ENCODE peak calls at places on chromosome 15, in seven cellular contexts. R, I, N, G, E, P and S are unnamed samples.

GRCh38 chr15:26864664-26865191 is 2.1 kb upstream of the GABRA5 start:
- DNase-seq in R (no peak), I (peak), N (no peak), G (no peak), E (peak), P (no peak), S (no peak)

GRCh38 chr15:43799209-43799944 is 643 bp downstream of the SERINC4 start:
- DNase-seq in R (no peak), I (no peak), N (no peak), G (no peak), E (no peak), P (no peak), S (no peak)

GRCh38 chr15:78316211-78317077 is 17.0 kb upstream of the SKIC8 start:
- DNase-seq in R (no peak), I (no peak), N (no peak), G (no peak), E (no peak), P (no peak), S (no peak)

GRCh38 chr15:87144775-87145174 is 1065.1 kb downstream of the AGBL1 start:
- DNase-seq in R (no peak), I (peak), N (no peak), G (no peak), E (no peak), P (peak), S (no peak)

GRCh38 chr15:39828374-39828931 is 45.8 kb upstream of the FSIP1 start:
- DNase-seq in R (no peak), I (peak), N (no peak), G (no peak), E (no peak), P (no peak), S (no peak)

GRCh38 chr15:29656636-29657475 is 165.4 kb downstream of the TJP1 start:
- DNase-seq in R (peak), I (no peak), N (no peak), G (no peak), E (no peak), P (no peak), S (no peak)

GRCh38 chr15:25175033-25175788 is 220.4 kb downstream of the SNRPN start:
- DNase-seq in R (peak), I (no peak), N (no peak), G (no peak), E (no peak), P (no peak), S (peak)

GRCh38 chr15:93178371-93178770 is 89.4 kb upstream of the RGMA start:
- DNase-seq in R (no peak), I (no peak), N (no peak), G (no peak), E (no peak), P (no peak), S (no peak)

GRCh38 chr15:55255714-55256113 is 33.9 kb downstream of the RAB27A start:
- DNase-seq in R (no peak), I (no peak), N (no peak), G (no peak), E (no peak), P (no peak), S (no peak)

GRCh38 chr15:80591471-80591870 is 103.6 kb upstream of the ABHD17C start:
- DNase-seq in R (no peak), I (no peak), N (no peak), G (no peak), E (no peak), P (no peak), S (no peak)

GRCh38 chr15:63983071-63983711 is 63.1 kb downstream of the DAPK2 start:
- DNase-seq in R (no peak), I (no peak), N (no peak), G (no peak), E (no peak), P (no peak), S (no peak)

GRCh38 chr15:28075482-28076029 is 23.6 kb downstream of the OCA2 start:
- DNase-seq in R (no peak), I (no peak), N (no peak), G (no peak), E (no peak), P (no peak), S (no peak)

GRCh38 chr15:31343831-31344230 is 17.2 kb downstream of the KLF13 start:
- DNase-seq in R (no peak), I (no peak), N (no peak), G (no peak), E (no peak), P (no peak), S (no peak)

GRCh38 chr15:41288464-41288863 is 43.9 kb downstream of the OIP5 start:
- DNase-seq in R (no peak), I (no peak), N (no peak), G (no peak), E (no peak), P (no peak), S (no peak)

GRCh38 chr15:66094331-66094730 is 159.2 kb downstream of the MEGF11 start:
- DNase-seq in R (no peak), I (no peak), N (no peak), G (no peak), E (no peak), P (no peak), S (no peak)

GRCh38 chr15:82952156-82953081 is at the start of gene HOMER2:
- DNase-seq in R (peak), I (peak), N (no peak), G (no peak), E (no peak), P (no peak), S (no peak)

GRCh38 chr15:78479650-78480049 is 27.7 kb upstream of the HYKK start:
- DNase-seq in R (no peak), I (no peak), N (no peak), G (no peak), E (no peak), P (no peak), S (no peak)

GRCh38 chr15:51444112-51444511 is 102.7 kb downstream of the GLDN start:
- DNase-seq in R (no peak), I (no peak), N (no peak), G (no peak), E (no peak), P (no peak), S (no peak)

GRCh38 chr15:97168704-97169475 is 791.6 kb upstream of the ARRDC4 start:
- DNase-seq in R (no peak), I (no peak), N (no peak), G (no peak), E (no peak), P (no peak), S (no peak)

GRCh38 chr15:29323557-29323956 is 53.9 kb upstream of the NSMCE3 start:
- DNase-seq in R (no peak), I (no peak), N (no peak), G (no peak), E (no peak), P (no peak), S (no peak)

GRCh38 chr15:75031773-75032302 is 8.4 kb downstream of the PPCDC start:
- DNase-seq in R (no peak), I (no peak), N (no peak), G (no peak), E (no peak), P (no peak), S (no peak)

GRCh38 chr15:39789736-39790135 is 7.1 kb upstream of the FSIP1 start:
- DNase-seq in R (no peak), I (peak), N (no peak), G (no peak), E (no peak), P (no peak), S (no peak)

GRCh38 chr15:46137443-46137842 is 502.6 kb downstream of the SQOR start:
- DNase-seq in R (no peak), I (no peak), N (no peak), G (no peak), E (no peak), P (no peak), S (no peak)

GRCh38 chr15:23855260-23855659 is 168.2 kb upstream of the NDN start:
- DNase-seq in R (no peak), I (no peak), N (no peak), G (no peak), E (no peak), P (no peak), S (no peak)

GRCh38 chr15:74844319-74845207 is 1.6 kb upstream of the ULK3 start:
- DNase-seq in R (no peak), I (no peak), N (no peak), G (no peak), E (no peak), P (no peak), S (no peak)

GRCh38 chr15:52114656-52115055 is 2.1 kb upstream of the BCL2L10 start:
- DNase-seq in R (no peak), I (no peak), N (no peak), G (no peak), E (no peak), P (no peak), S (no peak)

GRCh38 chr15:67253517-67254237 is 784 bp downstream of the AAGAB start:
- DNase-seq in R (no peak), I (peak), N (no peak), G (no peak), E (no peak), P (no peak), S (no peak)

GRCh38 chr15:60275624-60276023 is 122.2 kb downstream of the ANXA2 start:
- DNase-seq in R (no peak), I (no peak), N (no peak), G (no peak), E (no peak), P (no peak), S (no peak)

GRCh38 chr15:77839431-77839830 is 206.7 kb upstream of the LINGO1 start:
- DNase-seq in R (no peak), I (no peak), N (no peak), G (no peak), E (no peak), P (no peak), S (no peak)

GRCh38 chr15:36590838-36591237 is 11.4 kb downstream of the CDIN1 start:
- DNase-seq in R (no peak), I (peak), N (no peak), G (no peak), E (no peak), P (peak), S (no peak)

GRCh38 chr15:31435256-31435781 is 108.7 kb downstream of the KLF13 start:
- DNase-seq in R (peak), I (peak), N (peak), G (peak), E (peak), P (peak), S (no peak)

GRCh38 chr15:48671381-48672022 is 26.0 kb upstream of the FBN1 start:
- DNase-seq in R (no peak), I (peak), N (no peak), G (no peak), E (no peak), P (peak), S (no peak)

GRCh38 chr15:55649058-55649423 is 60.9 kb upstream of the PYGO1 start:
- DNase-seq in R (no peak), I (peak), N (peak), G (no peak), E (peak), P (peak), S (no peak)

GRCh38 chr15:57969355-57969754 is 96.2 kb downstream of the ALDH1A2 start:
- DNase-seq in R (no peak), I (no peak), N (no peak), G (no peak), E (no peak), P (no peak), S (no peak)
- TF ChIP-seq CTCF in R (peak), I (peak), N (peak), G (no peak), E (peak), P (no peak), S (no peak)

GRCh38 chr15:90101969-90102890 is at the start of gene IDH2:
- DNase-seq in R (peak), I (peak), N (no peak), G (peak), E (no peak), P (peak), S (no peak)
- TF ChIP-seq CTCF in R (peak), I (no peak), N (no peak), G (no peak), E (no peak), P (no peak), S (no peak)

DNA sequence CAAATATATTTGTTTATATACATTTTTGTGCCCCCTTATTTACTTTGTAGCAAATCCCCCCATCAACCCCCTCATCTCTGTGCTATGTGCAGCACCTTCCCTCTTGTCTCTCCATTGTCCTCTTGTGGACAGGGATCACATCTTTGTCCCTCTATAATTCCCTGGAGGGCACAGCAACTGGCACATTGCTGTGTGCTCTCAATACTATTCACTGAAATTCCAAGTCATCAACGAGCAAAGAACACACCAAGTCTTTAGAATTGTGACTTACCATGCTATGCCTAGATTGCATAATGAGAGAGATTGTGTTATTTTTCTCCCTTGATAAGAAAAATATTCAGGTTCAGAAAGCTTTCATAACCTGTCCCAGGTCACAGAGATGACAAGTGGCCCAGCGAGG is 54.6 kb upstream of the ACAN start:
- DNase-seq in R (no peak), I (no peak), N (no peak), G (no peak), E (no peak), P (no peak), S (no peak)
- TF ChIP-seq CTCF in R (no peak), I (no peak), N (no peak), G (no peak), E (no peak), P (no peak), S (no peak)

GRCh38 chr15:57424628-57425405 is 48.5 kb downstream of the CGNL1 start:
- DNase-seq in R (no peak), I (no peak), N (no peak), G (no peak), E (no peak), P (no peak), S (no peak)
- TF ChIP-seq CTCF in R (no peak), I (no peak), N (no peak), G (no peak), E (no peak), P (no peak), S (no peak)

GRCh38 chr15:89358755-89359439 is 24.3 kb upstream of the POLG start:
- DNase-seq in R (peak), I (peak), N (peak), G (peak), E (no peak), P (peak), S (peak)

GRCh38 chr15:89359471-89360293 is 25.1 kb upstream of the POLG start:
- DNase-seq in R (no peak), I (no peak), N (no peak), G (no peak), E (no peak), P (no peak), S (no peak)

GRCh38 chr15:89358435-89358754 is 23.8 kb upstream of the POLG start:
- DNase-seq in R (no peak), I (no peak), N (no peak), G (no peak), E (no peak), P (no peak), S (no peak)

GRCh38 chr15:89353991-89354390 is 19.4 kb upstream of the POLG start:
- DNase-seq in R (no peak), I (no peak), N (no peak), G (no peak), E (no peak), P (no peak), S (no peak)

GRCh38 chr15:89356634-89357298 is 22.1 kb upstream of the POLG start:
- DNase-seq in R (no peak), I (no peak), N (no peak), G (no peak), E (no peak), P (no peak), S (no peak)
- TF ChIP-seq CTCF in R (peak), I (peak), N (peak), G (peak), E (peak), P (peak), S (no peak)

GRCh38 chr15:68633181-68634121 is 54.7 kb downstream of the CORO2B start:
- DNase-seq in R (no peak), I (no peak), N (no peak), G (no peak), E (no peak), P (no peak), S (no peak)

GRCh38 chr15:68632101-68632500 is 53.3 kb downstream of the CORO2B start:
- DNase-seq in R (no peak), I (no peak), N (no peak), G (no peak), E (no peak), P (no peak), S (no peak)

GRCh38 chr15:68630836-68631235 is 52.0 kb downstream of the CORO2B start:
- DNase-seq in R (no peak), I (no peak), N (no peak), G (no peak), E (no peak), P (no peak), S (no peak)

GRCh38 chr15:68630205-68630555 is 51.4 kb downstream of the CORO2B start:
- DNase-seq in R (no peak), I (no peak), N (no peak), G (no peak), E (no peak), P (no peak), S (no peak)

DNA sequence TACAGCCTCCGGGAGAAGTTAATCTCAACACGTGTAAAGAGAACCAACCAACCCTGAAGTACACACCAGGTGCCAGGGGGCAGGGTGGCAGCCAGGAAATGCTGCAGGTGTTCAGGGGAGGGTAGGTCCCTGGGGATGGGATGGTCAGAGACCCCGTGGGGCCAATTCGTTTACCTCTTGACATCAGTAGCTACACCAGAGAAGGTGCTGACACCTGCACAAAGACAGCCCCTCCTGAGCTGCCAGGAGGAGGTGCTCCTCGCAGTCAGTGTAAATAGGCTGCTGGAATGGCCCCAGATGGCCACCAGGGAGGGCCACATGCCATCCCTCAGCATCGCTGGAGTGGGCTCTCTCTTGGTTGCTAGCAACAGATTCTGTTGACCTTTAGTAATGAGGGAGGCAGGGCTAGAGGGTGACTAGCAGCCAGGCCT is 52.8 kb downstream of the CORO2B start:
- DNase-seq in R (no peak), I (no peak), N (no peak), G (no peak), E (no peak), P (no peak), S (no peak)
- TF ChIP-seq CTCF in R (no peak), I (no peak), N (no peak), G (no peak), E (no peak), P (no peak), S (no peak)

GRCh38 chr15:68730491-68731317 is 90.0 kb downstream of the ANP32A start:
- DNase-seq in R (no peak), I (peak), N (no peak), G (peak), E (peak), P (no peak), S (no peak)
- TF ChIP-seq CTCF in R (peak), I (peak), N (peak), G (peak), E (peak), P (peak), S (peak)

GRCh38 chr15:85579957-85580694 is 199.7 kb downstream of the AKAP13 start:
- DNase-seq in R (no peak), I (peak), N (no peak), G (no peak), E (no peak), P (no peak), S (no peak)
- TF ChIP-seq CTCF in R (no peak), I (no peak), N (no peak), G (no peak), E (no peak), P (no peak), S (no peak)

DNA sequence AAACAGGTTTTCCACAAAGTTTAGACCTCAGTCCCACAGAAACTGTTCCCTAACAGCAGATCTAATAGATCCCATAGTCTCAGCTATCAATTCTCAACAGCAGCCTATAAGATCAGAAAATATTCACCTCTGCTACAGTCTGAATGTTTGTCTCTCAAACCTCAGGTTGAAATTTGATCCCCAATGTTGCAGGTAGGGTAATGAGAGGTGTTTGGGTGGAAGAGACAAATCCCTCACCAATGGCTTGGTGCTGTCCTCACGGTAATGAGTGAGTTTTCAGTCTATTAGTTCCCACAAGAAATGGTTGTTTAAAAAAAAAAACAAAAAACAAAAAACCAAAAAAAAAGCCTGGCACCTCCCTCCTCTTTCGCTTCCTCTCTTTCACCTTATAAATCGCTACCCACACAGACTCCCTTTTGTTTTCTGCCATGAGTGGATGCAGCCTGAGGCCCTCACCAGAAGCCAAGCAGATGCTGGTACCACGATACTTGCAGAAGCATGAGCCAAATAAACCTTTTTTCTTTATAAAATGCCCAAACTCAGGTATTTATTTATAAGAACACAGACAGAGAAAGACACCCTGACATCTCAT is 14.2 kb downstream of the ZNF280D start:
- DNase-seq in R (no peak), I (no peak), N (no peak), G (no peak), E (no peak), P (no peak), S (no peak)
- TF ChIP-seq CTCF in R (no peak), I (no peak), N (no peak), G (no peak), E (no peak), P (no peak), S (no peak)